ENCODE peak calls at places on chromosome 5, in seven cellular contexts. X is left ventricle myocardium inferior, K is HCT116, B is cardiac fibroblast, W is astrocyte of the spinal cord, P is brain microvascular endothelial cell, H is choroid plexus epithelial cell. Q is an unnamed sample.

GRCh38 chr5:152058267-152058666 is 133.6 kb upstream of the GLRA1 start:
- DNase-seq in P (no peak), K (no peak), B (no peak), X (peak), W (no peak), H (no peak), Q (no peak)

GRCh38 chr5:99063737-99064136 is 134.9 kb upstream of the CHD1 start:
- DNase-seq in K (no peak), X (no peak), W (no peak), P (peak), H (peak), B (peak), Q (no peak)

GRCh38 chr5:11046160-11046559 is 285.1 kb upstream of the DAP start:
- DNase-seq in H (peak), X (no peak), P (peak), B (peak), K (no peak), W (no peak), Q (no peak)

GRCh38 chr5:56053363-56053762 is 58.6 kb upstream of the IL6ST start:
- DNase-seq in K (no peak), W (no peak), B (no peak), P (no peak), H (no peak), X (no peak), Q (no peak)

GRCh38 chr5:1728846-1729245 is 70.8 kb downstream of the MRPL36 start:
- DNase-seq in H (no peak), W (no peak), K (no peak), X (no peak), B (no peak), P (no peak), Q (no peak)

GRCh38 chr5:116539222-116539621 is 35.4 kb downstream of the SEMA6A start:
- DNase-seq in H (no peak), W (no peak), X (no peak), K (no peak), P (no peak), B (no peak), Q (no peak)

GRCh38 chr5:56279979-56280378 is 46.8 kb upstream of the ANKRD55 start:
- DNase-seq in K (no peak), H (peak), W (peak), B (peak), X (no peak), P (peak), Q (peak)

GRCh38 chr5:172411423-172412111 is 42.8 kb downstream of the SH3PXD2B start:
- DNase-seq in K (no peak), X (peak), H (no peak), B (peak), P (no peak), W (peak), Q (no peak)

GRCh38 chr5:149773245-149774095 is 43.4 kb downstream of the PPARGC1B start:
- DNase-seq in P (no peak), H (no peak), W (no peak), B (no peak), K (no peak), X (peak), Q (no peak)

DNA sequence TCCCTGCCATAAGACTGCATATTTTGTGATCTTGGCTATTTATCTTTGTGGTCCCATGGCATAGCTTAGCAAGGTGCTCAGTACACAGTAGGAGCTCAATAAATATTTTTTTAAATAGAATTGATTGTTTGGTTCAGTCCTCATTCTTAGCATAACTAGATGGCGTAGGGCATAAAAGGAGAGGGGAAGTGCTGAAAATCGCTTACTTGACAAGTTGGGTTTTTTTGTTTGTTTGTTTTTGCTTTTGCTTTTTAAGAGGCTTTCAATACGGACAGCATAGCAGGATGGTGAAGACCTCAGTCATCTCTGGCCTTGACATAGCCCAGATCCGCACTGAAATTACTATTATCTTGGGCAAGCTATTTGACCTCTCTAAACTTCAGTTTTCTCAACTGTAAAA is 86.6 kb upstream of the RANBP3L start:
- DNase-seq in B (no peak), H (no peak), W (no peak), P (no peak), K (no peak), X (no peak), Q (no peak)
- H3K4me3 ChIP-seq in B (no peak), H (no peak), W (no peak), P (no peak), K (no peak), X (no peak), Q (no peak)

GRCh38 chr5:138542956-138543729 is at the start of gene ETF1:
- DNase-seq in W (peak), B (peak), K (peak), X (peak), H (peak), P (peak), Q (peak)
- TF ChIP-seq CTCF in W (no peak), B (no peak), K (no peak), X (peak), H (no peak), P (no peak), Q (no peak)

GRCh38 chr5:72109625-72110024 is 2.4 kb downstream of the MAP1B start:
- DNase-seq in P (peak), B (peak), K (no peak), W (peak), H (no peak), X (no peak), Q (no peak)
- H3K4me3 ChIP-seq in P (peak), B (peak), K (no peak), W (peak), H (peak), X (peak), Q (no peak)

GRCh38 chr5:42740920-42741319 is 15.7 kb upstream of the CCDC152 start:
- DNase-seq in K (no peak), W (no peak), P (no peak), H (no peak), X (no peak), B (no peak), Q (no peak)

GRCh38 chr5:42750507-42750906 is 6.1 kb upstream of the CCDC152 start:
- DNase-seq in X (no peak), K (no peak), H (no peak), P (no peak), W (no peak), B (no peak), Q (no peak)

GRCh38 chr5:42749020-42749419 is 7.6 kb upstream of the CCDC152 start:
- DNase-seq in W (no peak), B (peak), K (no peak), P (peak), X (no peak), H (peak), Q (peak)

GRCh38 chr5:42745856-42746255 is 10.8 kb upstream of the CCDC152 start:
- DNase-seq in B (no peak), H (no peak), W (no peak), K (no peak), X (no peak), P (no peak), Q (no peak)

DNA sequence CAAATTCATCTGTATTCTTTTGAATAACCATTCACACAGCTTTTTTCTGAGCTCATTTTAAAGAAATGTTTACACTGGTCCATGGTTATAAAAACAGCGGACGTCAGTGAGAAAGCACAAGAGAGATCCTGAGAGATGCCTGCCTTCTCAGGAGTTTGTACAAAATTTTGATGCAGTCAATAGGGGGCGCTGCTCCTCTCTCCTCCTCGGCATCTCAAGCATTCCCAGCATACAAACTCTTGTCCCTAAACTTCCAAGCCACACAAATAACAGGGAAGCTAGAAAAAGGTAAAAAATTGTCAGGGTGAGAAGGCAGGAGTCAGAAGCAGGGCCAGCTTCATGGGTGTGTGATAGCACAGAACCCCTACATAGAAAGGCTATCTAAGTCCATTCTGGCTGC is 11.2 kb upstream of the CCDC152 start:
- DNase-seq in B (peak), P (no peak), H (peak), X (no peak), W (no peak), K (peak), Q (no peak)
- TF ChIP-seq CTCF in B (peak), P (peak), H (peak), X (peak), W (peak), K (peak), Q (peak)

DNA sequence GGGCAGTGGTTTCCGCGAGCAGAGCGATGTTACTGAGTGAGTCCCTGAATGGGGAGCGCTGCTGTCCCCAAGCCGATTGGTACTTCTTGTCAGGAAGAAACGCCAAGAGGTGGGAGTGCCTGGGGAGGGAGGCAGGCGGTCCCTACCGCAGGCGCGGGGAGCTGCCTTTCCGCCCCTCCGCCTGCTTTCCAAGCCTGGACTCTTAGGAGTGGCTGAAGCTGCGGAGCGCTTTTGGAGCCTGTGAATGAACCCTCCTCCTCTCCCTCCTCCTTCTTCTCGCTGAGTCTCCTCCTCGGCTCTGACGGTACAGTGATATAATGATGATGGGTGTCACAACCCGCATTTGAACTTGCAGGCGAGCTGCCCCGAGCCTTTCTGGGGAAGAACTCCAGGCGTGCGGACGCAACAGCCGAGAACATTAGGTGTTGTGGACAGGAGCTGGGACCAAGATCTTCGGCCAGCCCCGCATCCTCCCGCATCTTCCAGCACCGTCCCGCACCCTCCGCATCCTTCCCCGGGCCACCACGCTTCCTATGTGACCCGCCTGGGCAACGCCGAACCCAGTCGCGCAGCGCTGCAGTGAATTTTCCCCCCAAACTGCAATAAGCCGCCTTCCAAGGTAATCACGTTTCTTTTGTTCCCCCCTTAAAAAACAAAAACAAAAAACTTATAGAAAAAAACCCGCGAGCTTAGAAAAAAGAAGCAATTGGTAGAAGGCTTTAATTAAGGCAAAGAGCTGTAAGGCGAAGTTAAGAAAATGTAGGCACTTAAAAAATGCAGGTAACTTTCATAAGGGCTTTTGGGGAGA is at the start of gene VCAN:
- DNase-seq in W (peak), X (peak), B (peak), K (peak), H (peak), P (peak), Q (peak)
- H3K4me3 ChIP-seq in W (peak), X (peak), B (peak), K (peak), H (peak), P (peak), Q (peak)

GRCh38 chr5:39709032-39709431 is 284.3 kb upstream of the DAB2 start:
- DNase-seq in H (no peak), B (no peak), P (no peak), X (no peak), K (no peak), W (no peak), Q (no peak)
- TF ChIP-seq CTCF in H (no peak), B (no peak), P (no peak), X (no peak), K (no peak), W (no peak), Q (no peak)

GRCh38 chr5:140240987-140241706 is 61.8 kb downstream of the PFDN1 start:
- DNase-seq in B (peak), X (peak), W (peak), H (peak), P (peak), K (peak), Q (peak)
- H3K4me3 ChIP-seq in B (no peak), X (peak), W (no peak), H (no peak), P (no peak), K (no peak), Q (no peak)

GRCh38 chr5:175695161-175696126 is 37.6 kb downstream of the HRH2 start:
- DNase-seq in B (no peak), W (no peak), H (no peak), K (no peak), X (no peak), P (no peak), Q (no peak)
- TF ChIP-seq CTCF in B (no peak), W (no peak), H (no peak), K (no peak), X (no peak), P (no peak), Q (no peak)

DNA sequence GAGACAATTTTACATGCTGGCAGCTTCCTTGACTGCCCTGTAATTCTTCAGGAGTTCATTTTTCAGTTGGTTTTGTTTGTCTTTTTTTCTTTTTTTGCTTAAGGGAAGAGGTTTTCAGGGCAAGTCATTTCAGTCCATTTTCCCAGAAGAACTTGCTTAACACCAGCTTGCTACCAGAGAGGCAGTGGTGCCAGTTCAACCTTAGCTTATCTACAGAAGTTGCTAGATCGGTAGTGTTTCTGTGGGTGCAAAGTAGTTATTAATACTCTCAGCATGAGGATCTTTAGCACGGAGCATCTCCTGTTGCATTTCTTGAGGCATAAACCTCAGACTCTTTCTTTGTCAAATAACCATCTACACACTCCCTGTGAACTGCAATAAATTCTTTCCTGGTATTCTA is 1.1 kb downstream of the SPEF2 start:
- DNase-seq in X (no peak), K (no peak), P (no peak), H (peak), W (no peak), B (no peak), Q (no peak)
- H3K4me3 ChIP-seq in X (peak), K (peak), P (no peak), H (no peak), W (no peak), B (no peak), Q (no peak)

GRCh38 chr5:6633469-6634326 is 458 bp downstream of the SRD5A1 start:
- DNase-seq in H (peak), P (peak), W (no peak), K (no peak), X (no peak), B (peak), Q (peak)

GRCh38 chr5:6632931-6633468 is at the start of the genes NSUN2 and SRD5A1:
- DNase-seq in P (peak), H (peak), K (peak), W (peak), X (peak), B (peak), Q (peak)

GRCh38 chr5:6634327-6634713 is 1.1 kb downstream of the SRD5A1 start:
- DNase-seq in H (peak), K (no peak), P (no peak), W (peak), X (no peak), B (no peak), Q (peak)

GRCh38 chr5:6631441-6631840 is 1.4 kb downstream of the NSUN2 start:
- DNase-seq in P (no peak), K (no peak), H (peak), B (peak), X (no peak), W (no peak), Q (no peak)

GRCh38 chr5:6632324-6632930 is 417 bp downstream of the NSUN2 start:
- DNase-seq in X (no peak), B (peak), P (peak), K (no peak), W (peak), H (peak), Q (peak)
- TF ChIP-seq CTCF in X (no peak), B (peak), P (peak), K (no peak), W (no peak), H (peak), Q (no peak)